ENCODE peak calls at places on chromosomes 11 and 22, in four cellular contexts. O is GM23248; W is activated naive CD4-positive, alpha-beta T cell; X is stimulated activated CD4-positive, alpha-beta T cell treated with anti-CD3 and anti-CD28 coated beads, Interleukin-15, amount 100 ng/mL, for 1 hour. B is an unnamed sample.

GRCh38 chr11:26599421-26599820 is 27.4 kb upstream of the MUC15 start:
- DNase-seq in O (peak), W (no peak), X (no peak), B (peak)

GRCh38 chr11:116215471-116216113 is 557.2 kb downstream of the BUD13 start:
- DNase-seq in W (no peak), O (no peak), X (no peak), B (no peak)

GRCh38 chr22:37933711-37934376 is 19.6 kb downstream of the C22orf23 start:
- DNase-seq in X (peak), W (peak), O (peak), B (peak)

GRCh38 chr11:117819096-117820040 is 5.2 kb downstream of the FXYD2 start:
- DNase-seq in X (no peak), O (peak), W (no peak), B (no peak)

GRCh38 chr11:16881074-16881709 is 133.0 kb downstream of the PLEKHA7 start:
- DNase-seq in W (no peak), X (no peak), O (peak), B (no peak)

GRCh38 chr11:83694191-83694905 is 408.2 kb upstream of the CCDC90B start:
- DNase-seq in X (no peak), W (no peak), O (no peak), B (no peak)

GRCh38 chr11:126159719-126160344 is 51.6 kb downstream of the RPUSD4 start:
- DNase-seq in X (no peak), O (no peak), W (no peak), B (no peak)

GRCh38 chr11:92406472-92406871 is 181.9 kb downstream of the FAT3 start:
- DNase-seq in W (no peak), O (no peak), X (no peak), B (no peak)

GRCh38 chr11:8369592-8370205 is 106.0 kb upstream of the LMO1 start:
- DNase-seq in W (no peak), O (no peak), X (no peak), B (no peak)

GRCh38 chr11:66559141-66559861 is 9.1 kb downstream of the CTSF start:
- DNase-seq in W (no peak), O (peak), X (peak), B (no peak)

GRCh38 chr11:95831198-95831883 is 41.0 kb downstream of the CEP57 start:
- DNase-seq in O (peak), W (no peak), X (no peak), B (no peak)

GRCh38 chr22:32991353-32992115 is 66.6 kb downstream of the SYN3 start:
- DNase-seq in X (no peak), W (no peak), O (peak), B (no peak)

GRCh38 chr11:1227551-1228182 is 4.8 kb downstream of the MUC5B start:
- DNase-seq in O (no peak), W (no peak), X (no peak), B (no peak)

B was measured in brain pericyte.